ENCODE peak calls at places on chromosomes 7 and 10, in seven cellular contexts. Y is HFF-Myc; Q is GM12892; W is RPMI8226; O is stimulated activated CD8-positive, alpha-beta memory T cell treated with anti-CD3 and anti-CD28 coated beads, Interleukin-15, amount 100 ng/mL, for 4 hours; I is OCI-M1; T is psoas muscle. K is an unnamed sample.

GRCh38 chr10:72134785-72135765 is 46.7 kb upstream of the SPOCK2 start:
- DNase-seq in Q (no peak), W (no peak), O (no peak), T (no peak), Y (no peak), I (no peak), K (peak)

GRCh38 chr10:3472705-3473078 is 300.1 kb upstream of the PITRM1 start:
- DNase-seq in I (peak), Q (no peak), Y (no peak), W (no peak), T (no peak), O (no peak), K (no peak)

GRCh38 chr10:78798976-78799730 is 269.6 kb upstream of the ZMIZ1 start:
- DNase-seq in I (no peak), O (no peak), W (no peak), Y (no peak), Q (no peak), T (no peak), K (no peak)

GRCh38 chr7:32941996-32942782 is 15.1 kb upstream of the FKBP9 start:
- DNase-seq in T (peak), I (peak), Y (no peak), Q (peak), O (peak), W (peak), K (no peak)

GRCh38 chr7:122182081-122182480 is 38.0 kb upstream of the AASS start:
- DNase-seq in I (no peak), T (no peak), Y (no peak), O (no peak), W (no peak), Q (no peak), K (no peak)

GRCh38 chr7:3862774-3863173 is 561.7 kb downstream of the SDK1 start:
- DNase-seq in W (no peak), Q (no peak), O (no peak), I (no peak), Y (no peak), T (no peak), K (no peak)

GRCh38 chr10:1043532-1043995 is 5.4 kb downstream of the IDI1 start:
- DNase-seq in O (no peak), Q (no peak), W (no peak), I (no peak), T (peak), Y (no peak), K (peak)

GRCh38 chr10:127911218-127911866 is 4.4 kb downstream of the PTPRE start:
- DNase-seq in T (no peak), W (no peak), I (no peak), Y (no peak), O (no peak), Q (no peak), K (no peak)

GRCh38 chr7:83410989-83411591 is 237.8 kb downstream of the SEMA3E start:
- DNase-seq in Y (peak), W (peak), I (peak), T (no peak), O (no peak), Q (no peak), K (peak)

GRCh38 chr7:25456467-25457171 is 228.3 kb upstream of the NPVF start:
- DNase-seq in Q (no peak), I (no peak), Y (no peak), W (peak), O (no peak), T (no peak), K (no peak)

GRCh38 chr7:143321242-143321641 is 5.3 kb downstream of the CLCN1 start:
- DNase-seq in Q (no peak), I (no peak), Y (no peak), W (no peak), T (no peak), O (no peak), K (no peak)

GRCh38 chr10:89555688-89556445 is 20.5 kb upstream of the SLC16A12 start:
- DNase-seq in T (no peak), Y (no peak), O (no peak), I (peak), Q (no peak), W (no peak), K (no peak)

GRCh38 chr7:665751-666453 is 60.6 kb upstream of the DNAAF5 start:
- DNase-seq in I (no peak), W (no peak), T (peak), O (no peak), Y (no peak), Q (no peak), K (no peak)

GRCh38 chr7:139692723-139693122 is 85.1 kb downstream of the HIPK2 start:
- DNase-seq in T (no peak), W (no peak), Q (no peak), I (no peak), Y (no peak), O (no peak), K (no peak)

GRCh38 chr7:80711521-80711920 is 73.1 kb downstream of the CD36 start:
- DNase-seq in T (peak), I (no peak), O (no peak), Y (no peak), Q (no peak), W (no peak), K (no peak)

GRCh38 chr10:24889636-24890035 is 62.8 kb downstream of the PRTFDC1 start:
- DNase-seq in W (no peak), O (no peak), T (no peak), Y (no peak), I (no peak), Q (no peak), K (no peak)

GRCh38 chr10:48607356-48608278 is 2.7 kb upstream of the ARHGAP22 start:
- DNase-seq in Q (no peak), O (no peak), Y (no peak), I (no peak), W (peak), T (no peak), K (no peak)

GRCh38 chr10:59366310-59366709 is 4.0 kb upstream of the FAM13C start:
- DNase-seq in Q (no peak), W (no peak), O (no peak), Y (no peak), I (no peak), T (no peak), K (no peak)

GRCh38 chr10:110783509-110784103 is 88.1 kb upstream of the PDCD4 start:
- DNase-seq in T (no peak), W (no peak), Q (no peak), O (peak), Y (no peak), I (peak), K (no peak)

GRCh38 chr7:30743371-30744074 is 8.4 kb upstream of the INMT start:
- DNase-seq in W (no peak), Q (no peak), O (no peak), Y (no peak), T (no peak), I (peak), K (no peak)

GRCh38 chr10:104046651-104047050 is 39.0 kb downstream of the COL17A1 start:
- DNase-seq in O (no peak), W (no peak), I (no peak), Q (no peak), T (no peak), Y (no peak), K (no peak)

GRCh38 chr10:27252267-27253000 is 11.8 kb upstream of the ACBD5 start:
- DNase-seq in Q (peak), I (peak), T (peak), O (peak), Y (no peak), W (peak), K (no peak)

GRCh38 chr10:97404044-97404443 is 2.9 kb upstream of the RRP12 start:
- DNase-seq in I (no peak), O (no peak), Y (no peak), Q (no peak), W (no peak), T (no peak), K (no peak)

GRCh38 chr7:92178928-92179373 is at the start of gene LRRD1:
- DNase-seq in T (peak), Q (peak), O (peak), W (peak), I (peak), Y (peak), K (peak)

GRCh38 chr10:79239275-79239779 is 107.9 kb upstream of the PPIF start:
- DNase-seq in W (peak), Q (no peak), O (no peak), I (no peak), Y (no peak), T (peak), K (no peak)

GRCh38 chr7:71439316-71439715 is 307.4 kb downstream of the GALNT17 start:
- DNase-seq in I (no peak), T (no peak), W (no peak), Y (no peak), Q (no peak), O (no peak), K (no peak)

GRCh38 chr10:119919271-119919670 is 26.7 kb downstream of the SEC23IP start:
- DNase-seq in O (no peak), I (no peak), W (no peak), T (no peak), Q (no peak), Y (no peak), K (no peak)

GRCh38 chr10:112671743-112672142 is 224.7 kb downstream of the VTI1A start:
- DNase-seq in O (no peak), T (no peak), W (no peak), Q (no peak), I (no peak), Y (no peak), K (no peak)

GRCh38 chr10:126500185-126500584 is 111.9 kb upstream of the ADAM12 start:
- DNase-seq in O (no peak), Q (no peak), T (no peak), W (no peak), I (no peak), Y (no peak), K (no peak)

GRCh38 chr7:30728591-30729100 is 23.3 kb upstream of the INMT start:
- DNase-seq in Q (no peak), W (no peak), T (no peak), O (no peak), Y (no peak), I (no peak), K (no peak)

GRCh38 chr7:15937571-15937970 is 251.1 kb upstream of the MEOX2 start:
- DNase-seq in I (no peak), W (no peak), T (no peak), Q (no peak), Y (no peak), O (no peak), K (no peak)

GRCh38 chr10:31187182-31187581 is 131.8 kb upstream of the ZEB1 start:
- DNase-seq in Y (no peak), T (no peak), I (no peak), O (no peak), Q (no peak), W (no peak), K (no peak)

GRCh38 chr10:101123085-101123814 is 7.8 kb upstream of the TLX1 start:
- DNase-seq in I (no peak), Q (no peak), T (no peak), O (no peak), W (no peak), Y (no peak), K (no peak)

GRCh38 chr10:38118072-38118807 is 24.1 kb downstream of the ZNF37A start:
- DNase-seq in Q (no peak), I (peak), W (no peak), O (no peak), Y (peak), T (no peak), K (no peak)

GRCh38 chr10:95171336-95171735 is 22.7 kb upstream of the ACSM6 start:
- DNase-seq in Q (no peak), O (no peak), I (no peak), Y (no peak), T (no peak), W (no peak), K (no peak)

K was measured in OCI-LY7.